ENCODE peak calls at places on chromosomes 4 and X, in four cellular contexts. One of them, this sample, is unnamed.

GRCh38 chrX:151830911-151831310 is 81.8 kb upstream of the MAGEA4 start:
- DNase-seq in BE2C: no peak
- DNase-seq in foreskin keratinocyte: no peak
- DNase-seq in Peyer's patch: no peak
- DNase-seq in this sample: no peak

GRCh38 chr4:81919810-81920209 is 448.1 kb upstream of the RASGEF1B start:
- DNase-seq in BE2C: no peak
- DNase-seq in Peyer's patch: no peak
- DNase-seq in foreskin keratinocyte: no peak
- DNase-seq in this sample: peak; percentile 57

GRCh38 chr4:145130788-145131398 is 32.8 kb downstream of the ABCE1 start:
- DNase-seq in foreskin keratinocyte: peak; percentile 52
- DNase-seq in BE2C: no peak
- DNase-seq in Peyer's patch: no peak
- DNase-seq in this sample: no peak

GRCh38 chr4:171813195-171813955 is at the start of gene GALNTL6:
- DNase-seq in BE2C: peak; percentile 59
- DNase-seq in foreskin keratinocyte: no peak
- DNase-seq in Peyer's patch: no peak
- DNase-seq in this sample: no peak

GRCh38 chr4:78185117-78185516 is 128.0 kb downstream of the FRAS1 start:
- DNase-seq in Peyer's patch: no peak
- DNase-seq in foreskin keratinocyte: no peak
- DNase-seq in BE2C: no peak
- DNase-seq in this sample: no peak

GRCh38 chrX:153672531-153673397 is 849 bp downstream of the PNCK start:
- DNase-seq in Peyer's patch: no peak
- DNase-seq in foreskin keratinocyte: no peak
- DNase-seq in BE2C: no peak
- DNase-seq in this sample: peak; percentile 55

GRCh38 chrX:119218198-119218597 is 17.9 kb upstream of the PGRMC1 start:
- DNase-seq in BE2C: no peak
- DNase-seq in foreskin keratinocyte: no peak
- DNase-seq in Peyer's patch: no peak
- DNase-seq in this sample: no peak

GRCh38 chrX:6149231-6149870 is 79.3 kb downstream of the NLGN4X start:
- DNase-seq in foreskin keratinocyte: no peak
- DNase-seq in Peyer's patch: no peak
- DNase-seq in BE2C: no peak
- DNase-seq in this sample: no peak

GRCh38 chr4:168587326-168588125 is 90.7 kb downstream of the PALLD start:
- DNase-seq in BE2C: no peak
- DNase-seq in foreskin keratinocyte: peak; percentile 99
- DNase-seq in Peyer's patch: no peak
- DNase-seq in this sample: peak; percentile 52

GRCh38 chr4:37446016-37446415 is 201.5 kb downstream of the NWD2 start:
- DNase-seq in foreskin keratinocyte: no peak
- DNase-seq in BE2C: no peak
- DNase-seq in Peyer's patch: no peak
- DNase-seq in this sample: no peak

GRCh38 chrX:102498732-102499131 is 17.8 kb downstream of the TMSB15A start:
- DNase-seq in foreskin keratinocyte: no peak
- DNase-seq in Peyer's patch: no peak
- DNase-seq in BE2C: no peak
- DNase-seq in this sample: no peak

GRCh38 chr4:110196871-110197420 is 1.5 kb downstream of the ELOVL6 start:
- DNase-seq in BE2C: no peak
- DNase-seq in foreskin keratinocyte: peak; percentile 59
- DNase-seq in Peyer's patch: peak; percentile 81
- DNase-seq in this sample: no peak

GRCh38 chr4:133151681-133152329 is 2.7 kb downstream of the PCDH10 start:
- DNase-seq in BE2C: peak; percentile 90
- DNase-seq in foreskin keratinocyte: no peak
- DNase-seq in Peyer's patch: no peak
- DNase-seq in this sample: peak; percentile 87

GRCh38 chr4:67087897-67088296 is 457.4 kb downstream of the CENPC start:
- DNase-seq in Peyer's patch: no peak
- DNase-seq in foreskin keratinocyte: peak; percentile 25
- DNase-seq in BE2C: peak; percentile 45
- DNase-seq in this sample: peak; percentile 85

GRCh38 chrX:31074522-31074921 is 2.7 kb upstream of the FTHL17 start:
- DNase-seq in BE2C: no peak
- DNase-seq in Peyer's patch: no peak
- DNase-seq in foreskin keratinocyte: no peak
- DNase-seq in this sample: no peak

GRCh38 chr4:142778908-142779307 is 67.2 kb downstream of the INPP4B start:
- DNase-seq in foreskin keratinocyte: no peak
- DNase-seq in BE2C: no peak
- DNase-seq in Peyer's patch: no peak
- DNase-seq in this sample: no peak

GRCh38 chr4:112112590-112113170 is 32.6 kb upstream of the FAM241A start:
- DNase-seq in BE2C: no peak
- DNase-seq in Peyer's patch: no peak
- DNase-seq in foreskin keratinocyte: no peak
- DNase-seq in this sample: no peak

GRCh38 chrX:10329984-10330383 is 173.2 kb downstream of the CLCN4 start:
- DNase-seq in BE2C: no peak
- DNase-seq in foreskin keratinocyte: no peak
- DNase-seq in Peyer's patch: no peak
- DNase-seq in this sample: no peak

GRCh38 chr4:163621844-163622243 is 127.4 kb downstream of the TMA16 start:
- DNase-seq in Peyer's patch: no peak
- DNase-seq in BE2C: no peak
- DNase-seq in foreskin keratinocyte: no peak
- DNase-seq in this sample: no peak

GRCh38 chrX:20802036-20802435 is 535.3 kb upstream of the RPS6KA3 start:
- DNase-seq in BE2C: peak; percentile 5
- DNase-seq in foreskin keratinocyte: peak; percentile 62
- DNase-seq in Peyer's patch: no peak
- DNase-seq in this sample: no peak

GRCh38 chrX:107721966-107722707 is 53.5 kb downstream of the TSC22D3 start:
- DNase-seq in Peyer's patch: no peak
- DNase-seq in BE2C: no peak
- DNase-seq in foreskin keratinocyte: no peak
- DNase-seq in this sample: no peak

GRCh38 chr4:48774760-48775398 is 5.2 kb downstream of the FRYL start:
- DNase-seq in foreskin keratinocyte: no peak
- DNase-seq in Peyer's patch: no peak
- DNase-seq in BE2C: no peak
- DNase-seq in this sample: no peak

GRCh38 chr4:48779095-48779997 is 733 bp downstream of the FRYL start:
- DNase-seq in Peyer's patch: peak; percentile 82
- DNase-seq in foreskin keratinocyte: peak; percentile 54
- DNase-seq in BE2C: peak; percentile 74
- DNase-seq in this sample: peak; percentile 76

GRCh38 chr4:48779998-48780866 is at the start of gene FRYL:
- DNase-seq in Peyer's patch: peak; percentile 99
- DNase-seq in foreskin keratinocyte: peak; percentile 99
- DNase-seq in BE2C: peak; percentile 99
- DNase-seq in this sample: peak; percentile 100

GRCh38 chr4:48778431-48779094 is 1.5 kb downstream of the FRYL start:
- DNase-seq in BE2C: no peak
- DNase-seq in foreskin keratinocyte: peak; percentile 57
- DNase-seq in Peyer's patch: no peak
- DNase-seq in this sample: no peak

DNA sequence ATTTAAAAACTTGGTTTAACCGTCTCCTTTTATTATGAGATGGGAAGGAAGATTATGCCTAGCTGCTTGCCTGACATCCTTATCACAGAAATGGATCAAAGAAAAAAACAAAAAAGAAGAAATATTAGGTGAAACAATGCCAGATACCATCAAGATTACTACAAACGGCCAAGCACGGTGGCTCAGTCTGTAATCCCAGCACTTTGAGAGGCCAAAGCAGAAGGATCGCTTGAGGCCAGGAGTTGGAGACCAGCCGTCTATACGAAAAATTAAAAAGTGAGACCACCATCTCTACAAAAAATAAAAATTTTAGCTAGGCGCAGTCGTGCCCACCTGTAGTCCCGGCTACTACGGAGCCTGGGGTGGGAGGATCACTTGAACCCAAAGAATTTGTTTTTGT is 2.3 kb downstream of the FRYL start:
- DNase-seq in Peyer's patch: no peak
- DNase-seq in foreskin keratinocyte: no peak
- DNase-seq in BE2C: no peak
- DNase-seq in this sample: no peak
- H3K4me1 ChIP-seq in Peyer's patch: peaks cover 6% of the 10 kb centered on the region
- H3K4me1 ChIP-seq in foreskin keratinocyte: peaks cover 37% of the 10 kb centered on the region
- H3K4me1 ChIP-seq in BE2C: no peaks in the 10 kb centered on the region
- H3K4me1 ChIP-seq in this sample: no peaks in the 10 kb centered on the region

GRCh38 chr4:100117749-100118148 is 72.5 kb downstream of the DDIT4L start:
- DNase-seq in BE2C: peak; percentile 50
- DNase-seq in foreskin keratinocyte: no peak
- DNase-seq in Peyer's patch: no peak
- DNase-seq in this sample: no peak
- TF ChIP-seq CTCF in BE2C: peak; percentile 78
- TF ChIP-seq CTCF in foreskin keratinocyte: no peak
- TF ChIP-seq CTCF in Peyer's patch: no peak
- TF ChIP-seq CTCF in this sample: peak; percentile 39

GRCh38 chrX:125170459-125170858 is 149.2 kb upstream of the TEX13C start:
- DNase-seq in BE2C: no peak
- DNase-seq in Peyer's patch: no peak
- DNase-seq in foreskin keratinocyte: no peak
- DNase-seq in this sample: no peak

GRCh38 chrX:125175991-125176390 is 143.7 kb upstream of the TEX13C start:
- DNase-seq in BE2C: no peak
- DNase-seq in Peyer's patch: no peak
- DNase-seq in foreskin keratinocyte: no peak
- DNase-seq in this sample: no peak

DNA sequence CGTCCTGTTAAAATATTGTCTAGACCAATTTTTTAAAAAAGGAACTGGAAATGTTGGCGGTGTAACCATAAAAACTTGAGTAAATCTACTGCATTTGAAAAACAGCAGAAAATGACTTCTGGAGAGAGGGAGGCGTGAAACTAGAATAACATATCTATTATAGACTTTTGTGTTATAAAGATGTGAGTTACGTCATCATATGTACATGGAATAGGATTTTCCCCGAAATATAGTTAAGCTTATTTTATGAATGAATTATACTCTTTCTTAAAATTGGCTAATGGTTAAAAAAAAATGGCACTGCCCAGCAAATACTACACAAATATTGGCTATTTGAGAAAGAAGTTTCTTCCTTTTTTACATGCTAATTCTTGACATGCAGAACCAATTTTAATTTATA is 147.1 kb upstream of the TEX13C start:
- DNase-seq in BE2C: no peak
- DNase-seq in Peyer's patch: no peak
- DNase-seq in foreskin keratinocyte: no peak
- DNase-seq in this sample: no peak
- H3K4me1 ChIP-seq in BE2C: no peaks in the 10 kb centered on the region
- H3K4me1 ChIP-seq in Peyer's patch: no peaks in the 10 kb centered on the region
- H3K4me1 ChIP-seq in foreskin keratinocyte: no peaks in the 10 kb centered on the region
- H3K4me1 ChIP-seq in this sample: no peaks in the 10 kb centered on the region

GRCh38 chr4:29762151-29762550 is 958.0 kb upstream of the PCDH7 start:
- DNase-seq in foreskin keratinocyte: no peak
- DNase-seq in BE2C: no peak
- DNase-seq in Peyer's patch: no peak
- DNase-seq in this sample: no peak

GRCh38 chr4:29756966-29757365 is 963.2 kb upstream of the PCDH7 start:
- DNase-seq in Peyer's patch: no peak
- DNase-seq in foreskin keratinocyte: no peak
- DNase-seq in BE2C: no peak
- DNase-seq in this sample: peak; percentile 48
- TF ChIP-seq CTCF in Peyer's patch: no peak
- TF ChIP-seq CTCF in foreskin keratinocyte: no peak
- TF ChIP-seq CTCF in BE2C: no peak
- TF ChIP-seq CTCF in this sample: peak; percentile 52

DNA sequence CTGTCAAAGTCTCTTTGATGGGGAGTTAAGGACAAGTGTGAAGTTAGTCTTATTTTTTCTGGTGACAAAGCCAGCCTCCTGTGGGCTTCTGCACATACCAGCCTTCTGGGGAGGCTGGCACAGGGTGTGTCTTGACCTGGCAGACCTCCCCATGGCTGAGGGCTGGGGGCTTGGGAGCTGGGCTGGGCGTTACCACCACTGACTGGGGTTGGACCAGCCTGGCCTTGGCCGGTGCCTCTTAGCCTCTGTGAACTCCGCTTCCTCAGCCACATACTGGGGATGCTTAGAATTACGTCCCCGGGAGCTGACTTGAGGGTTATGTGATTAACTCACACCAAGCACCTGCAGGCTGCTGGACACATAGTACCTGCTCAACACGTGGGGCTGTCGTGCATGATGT is 14.0 kb downstream of the SH3TC1 start:
- DNase-seq in Peyer's patch: no peak
- DNase-seq in foreskin keratinocyte: no peak
- DNase-seq in BE2C: no peak
- DNase-seq in this sample: no peak
- H3K4me1 ChIP-seq in Peyer's patch: no peaks in the 10 kb centered on the region
- H3K4me1 ChIP-seq in foreskin keratinocyte: no peaks in the 10 kb centered on the region
- H3K4me1 ChIP-seq in BE2C: peaks cover 13% of the 10 kb centered on the region
- H3K4me1 ChIP-seq in this sample: no peaks in the 10 kb centered on the region

GRCh38 chrX:16466640-16467432 is 183.1 kb upstream of the S100G start:
- DNase-seq in BE2C: no peak
- DNase-seq in Peyer's patch: no peak
- DNase-seq in foreskin keratinocyte: peak; percentile 82
- DNase-seq in this sample: no peak

GRCh38 chrX:16465081-16465876 is 184.7 kb upstream of the S100G start:
- DNase-seq in BE2C: no peak
- DNase-seq in foreskin keratinocyte: no peak
- DNase-seq in Peyer's patch: no peak
- DNase-seq in this sample: no peak

GRCh38 chrX:16474511-16474910 is 175.4 kb upstream of the S100G start:
- DNase-seq in BE2C: no peak
- DNase-seq in foreskin keratinocyte: no peak
- DNase-seq in Peyer's patch: no peak
- DNase-seq in this sample: no peak

GRCh38 chrX:16472345-16472744 is 177.6 kb upstream of the S100G start:
- DNase-seq in foreskin keratinocyte: no peak
- DNase-seq in BE2C: no peak
- DNase-seq in Peyer's patch: no peak
- DNase-seq in this sample: no peak

GRCh38 chrX:16469870-16470269 is 180.1 kb upstream of the S100G start:
- DNase-seq in Peyer's patch: no peak
- DNase-seq in BE2C: no peak
- DNase-seq in foreskin keratinocyte: no peak
- DNase-seq in this sample: peak; percentile 74
- TF ChIP-seq CTCF in Peyer's patch: no peak
- TF ChIP-seq CTCF in BE2C: no peak
- TF ChIP-seq CTCF in foreskin keratinocyte: peak; percentile 19
- TF ChIP-seq CTCF in this sample: peak; percentile 68

DNA sequence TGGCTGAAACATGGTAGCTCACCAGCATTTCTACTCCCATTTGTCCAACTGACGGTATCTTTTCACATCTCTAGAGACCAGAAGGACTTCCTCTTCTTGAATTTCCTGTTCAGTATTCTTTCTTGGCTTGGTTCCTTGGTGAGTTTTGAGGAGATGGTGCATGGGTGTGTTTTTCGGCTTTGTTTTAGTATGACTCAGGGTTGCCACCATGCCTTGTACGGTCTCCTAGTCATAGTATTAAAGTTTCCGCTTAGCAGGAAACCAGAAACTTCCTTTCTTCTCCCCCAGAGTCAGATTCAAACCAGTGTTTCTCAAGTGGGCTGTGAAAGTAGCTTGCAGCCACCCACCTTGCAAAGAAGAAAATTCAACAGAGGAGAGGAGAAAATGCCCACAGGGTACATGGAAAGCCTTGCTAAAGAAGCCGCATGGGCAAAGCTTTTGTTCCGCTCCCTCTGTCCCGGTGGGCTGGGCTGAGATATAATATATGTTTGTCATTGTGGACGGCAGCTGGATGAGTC is 5.7 kb downstream of the CD99 start:
- DNase-seq in Peyer's patch: no peak
- DNase-seq in foreskin keratinocyte: peak; percentile 91
- DNase-seq in BE2C: no peak
- DNase-seq in this sample: no peak
- H3K4me1 ChIP-seq in Peyer's patch: peaks cover 20% of the 10 kb centered on the region
- H3K4me1 ChIP-seq in foreskin keratinocyte: peaks cover 26% of the 10 kb centered on the region
- H3K4me1 ChIP-seq in BE2C: no peaks in the 10 kb centered on the region
- H3K4me1 ChIP-seq in this sample: peaks cover 3% of the 10 kb centered on the region